ENCODE peak calls at places on chromosomes 16 and 17, in ten cellular contexts. One of them, this sample, is unnamed.

GRCh38 chr16:85176541-85177447 is 64.5 kb upstream of the CIBAR2 start:
- DNase-seq in HepG2: no peak
- DNase-seq in HCT116: no peak
- DNase-seq in GM12891: no peak
- DNase-seq in suprapubic skin: no peak
- DNase-seq in ovary: no peak
- DNase-seq in vagina: no peak
- DNase-seq in lower leg skin: no peak
- DNase-seq in transverse colon: no peak
- DNase-seq in GM12878: no peak
- DNase-seq in this sample: no peak

GRCh38 chr16:55389426-55390073 is 65.5 kb downstream of the IRX6 start:
- DNase-seq in HepG2: no peak
- DNase-seq in HCT116: no peak
- DNase-seq in GM12891: no peak
- DNase-seq in suprapubic skin: no peak
- DNase-seq in ovary: no peak
- DNase-seq in vagina: no peak
- DNase-seq in lower leg skin: no peak
- DNase-seq in transverse colon: no peak
- DNase-seq in GM12878: no peak
- DNase-seq in this sample: no peak

GRCh38 chr16:61243954-61244353 is 792.3 kb downstream of the CDH8 start:
- DNase-seq in HepG2: no peak
- DNase-seq in HCT116: no peak
- DNase-seq in GM12891: no peak
- DNase-seq in suprapubic skin: no peak
- DNase-seq in ovary: no peak
- DNase-seq in vagina: no peak
- DNase-seq in lower leg skin: no peak
- DNase-seq in transverse colon: no peak
- DNase-seq in GM12878: no peak
- DNase-seq in this sample: no peak

GRCh38 chr16:87002717-87003413 is 314.3 kb downstream of the C16orf95 start:
- DNase-seq in HepG2: no peak
- DNase-seq in HCT116: no peak
- DNase-seq in GM12891: no peak
- DNase-seq in suprapubic skin: no peak
- DNase-seq in ovary: no peak
- DNase-seq in vagina: no peak
- DNase-seq in lower leg skin: no peak
- DNase-seq in transverse colon: no peak
- DNase-seq in GM12878: no peak
- DNase-seq in this sample: no peak

GRCh38 chr17:14953405-14953804 is 311.7 kb downstream of the PMP22 start:
- DNase-seq in HepG2: no peak
- DNase-seq in HCT116: no peak
- DNase-seq in GM12891: no peak
- DNase-seq in suprapubic skin: no peak
- DNase-seq in ovary: no peak
- DNase-seq in vagina: peak; percentile 6
- DNase-seq in lower leg skin: no peak
- DNase-seq in transverse colon: no peak
- DNase-seq in GM12878: no peak
- DNase-seq in this sample: no peak

GRCh38 chr16:58269526-58269925 is 25.3 kb downstream of the PRSS54 start:
- DNase-seq in HepG2: no peak
- DNase-seq in HCT116: no peak
- DNase-seq in GM12891: no peak
- DNase-seq in suprapubic skin: no peak
- DNase-seq in ovary: no peak
- DNase-seq in vagina: no peak
- DNase-seq in lower leg skin: no peak
- DNase-seq in transverse colon: no peak
- DNase-seq in GM12878: no peak
- DNase-seq in this sample: no peak

GRCh38 chr17:76166168-76166567 is 25.1 kb upstream of the FOXJ1 start:
- DNase-seq in HepG2: no peak
- DNase-seq in HCT116: no peak
- DNase-seq in GM12891: no peak
- DNase-seq in suprapubic skin: no peak
- DNase-seq in ovary: no peak
- DNase-seq in vagina: no peak
- DNase-seq in lower leg skin: no peak
- DNase-seq in transverse colon: no peak
- DNase-seq in GM12878: no peak
- DNase-seq in this sample: no peak

GRCh38 chr16:12661656-12662172 is 142.0 kb downstream of the CPPED1 start:
- DNase-seq in HepG2: peak; percentile 76
- DNase-seq in HCT116: peak; percentile 6
- DNase-seq in GM12891: no peak
- DNase-seq in suprapubic skin: no peak
- DNase-seq in ovary: no peak
- DNase-seq in vagina: no peak
- DNase-seq in lower leg skin: no peak
- DNase-seq in transverse colon: no peak
- DNase-seq in GM12878: no peak
- DNase-seq in this sample: peak; percentile 51

GRCh38 chr17:38898812-38899348 is 26.5 kb upstream of the LASP1NB start:
- DNase-seq in HepG2: no peak
- DNase-seq in HCT116: no peak
- DNase-seq in GM12891: peak; percentile 96
- DNase-seq in suprapubic skin: no peak
- DNase-seq in ovary: no peak
- DNase-seq in vagina: no peak
- DNase-seq in lower leg skin: no peak
- DNase-seq in transverse colon: peak; percentile 72
- DNase-seq in GM12878: peak; percentile 64
- DNase-seq in this sample: no peak

GRCh38 chr16:28572659-28573510 is 19.2 kb downstream of the SGF29 start:
- DNase-seq in HepG2: no peak
- DNase-seq in HCT116: no peak
- DNase-seq in GM12891: no peak
- DNase-seq in suprapubic skin: no peak
- DNase-seq in ovary: peak; percentile 54
- DNase-seq in vagina: no peak
- DNase-seq in lower leg skin: no peak
- DNase-seq in transverse colon: no peak
- DNase-seq in GM12878: no peak
- DNase-seq in this sample: no peak

GRCh38 chr17:47797797-47798196 is 23.8 kb downstream of the OSBPL7 start:
- DNase-seq in HepG2: no peak
- DNase-seq in HCT116: no peak
- DNase-seq in GM12891: no peak
- DNase-seq in suprapubic skin: no peak
- DNase-seq in ovary: no peak
- DNase-seq in vagina: no peak
- DNase-seq in lower leg skin: no peak
- DNase-seq in transverse colon: no peak
- DNase-seq in GM12878: no peak
- DNase-seq in this sample: no peak

GRCh38 chr16:19001788-19002187 is 18.1 kb downstream of the TMC7 start:
- DNase-seq in HepG2: no peak
- DNase-seq in HCT116: no peak
- DNase-seq in GM12891: no peak
- DNase-seq in suprapubic skin: no peak
- DNase-seq in ovary: no peak
- DNase-seq in vagina: no peak
- DNase-seq in lower leg skin: no peak
- DNase-seq in transverse colon: no peak
- DNase-seq in GM12878: no peak
- DNase-seq in this sample: no peak

GRCh38 chr17:78105101-78105500 is 23.5 kb downstream of the TMC6 start:
- DNase-seq in HepG2: no peak
- DNase-seq in HCT116: no peak
- DNase-seq in GM12891: no peak
- DNase-seq in suprapubic skin: peak; percentile 15
- DNase-seq in ovary: no peak
- DNase-seq in vagina: no peak
- DNase-seq in lower leg skin: no peak
- DNase-seq in transverse colon: peak; percentile 3
- DNase-seq in GM12878: no peak
- DNase-seq in this sample: no peak
- TF ChIP-seq POLR2A in HepG2: no peak
- TF ChIP-seq POLR2A in HCT116: no peak
- TF ChIP-seq POLR2A in GM12891: no peak
- TF ChIP-seq POLR2A in suprapubic skin: no peak
- TF ChIP-seq POLR2A in ovary: no peak
- TF ChIP-seq POLR2A in vagina: no peak
- TF ChIP-seq POLR2A in lower leg skin: no peak
- TF ChIP-seq POLR2A in transverse colon: no peak
- TF ChIP-seq POLR2A in GM12878: no peak
- TF ChIP-seq POLR2A in this sample: no peak

GRCh38 chr16:89093602-89094251 is at the start of gene ACSF3:
- DNase-seq in HepG2: no peak
- DNase-seq in HCT116: no peak
- DNase-seq in GM12891: peak; percentile 92
- DNase-seq in suprapubic skin: no peak
- DNase-seq in ovary: peak; percentile 48
- DNase-seq in vagina: no peak
- DNase-seq in lower leg skin: no peak
- DNase-seq in transverse colon: peak; percentile 65
- DNase-seq in GM12878: no peak
- DNase-seq in this sample: peak; percentile 83
- TF ChIP-seq POLR2A in HepG2: peak; percentile 45
- TF ChIP-seq POLR2A in HCT116: peak; percentile 64
- TF ChIP-seq POLR2A in GM12891: no peak
- TF ChIP-seq POLR2A in suprapubic skin: no peak
- TF ChIP-seq POLR2A in ovary: no peak
- TF ChIP-seq POLR2A in vagina: no peak
- TF ChIP-seq POLR2A in lower leg skin: no peak
- TF ChIP-seq POLR2A in transverse colon: no peak
- TF ChIP-seq POLR2A in GM12878: peak; percentile 77
- TF ChIP-seq POLR2A in this sample: peak; percentile 47

DNA sequence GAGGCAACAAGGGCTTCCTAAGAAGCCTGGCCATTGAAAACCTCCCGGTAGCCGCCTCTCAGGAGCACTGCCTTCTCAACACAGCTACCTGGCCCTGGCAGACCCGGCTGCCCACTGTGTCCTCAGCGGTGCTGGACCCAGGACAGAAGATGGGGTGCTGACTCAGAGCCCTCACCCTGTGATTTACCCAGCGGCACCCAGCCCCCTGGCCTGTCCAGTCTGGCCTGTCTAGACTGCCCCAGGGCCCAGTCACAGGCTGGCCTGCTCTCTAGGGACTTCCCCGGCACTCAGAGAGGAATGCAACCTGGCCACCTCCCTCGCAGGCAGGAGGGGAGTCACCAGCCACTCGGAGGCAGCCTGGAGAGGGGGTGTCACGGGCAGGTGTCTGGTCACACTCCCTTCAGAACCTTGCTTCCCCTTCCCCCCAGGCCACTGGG is 20.1 kb downstream of the PIEZO1 start:
- DNase-seq in HepG2: no peak
- DNase-seq in HCT116: no peak
- DNase-seq in GM12891: no peak
- DNase-seq in suprapubic skin: no peak
- DNase-seq in ovary: no peak
- DNase-seq in vagina: no peak
- DNase-seq in lower leg skin: no peak
- DNase-seq in transverse colon: no peak
- DNase-seq in GM12878: no peak
- DNase-seq in this sample: no peak
- TF ChIP-seq POLR2A in HepG2: no peak
- TF ChIP-seq POLR2A in HCT116: no peak
- TF ChIP-seq POLR2A in GM12891: no peak
- TF ChIP-seq POLR2A in suprapubic skin: no peak
- TF ChIP-seq POLR2A in ovary: no peak
- TF ChIP-seq POLR2A in vagina: no peak
- TF ChIP-seq POLR2A in lower leg skin: no peak
- TF ChIP-seq POLR2A in transverse colon: no peak
- TF ChIP-seq POLR2A in GM12878: peak; percentile 31
- TF ChIP-seq POLR2A in this sample: no peak

GRCh38 chr17:28097254-28097653 is 54.8 kb downstream of the NLK start:
- DNase-seq in HepG2: no peak
- DNase-seq in HCT116: no peak
- DNase-seq in GM12891: no peak
- DNase-seq in suprapubic skin: no peak
- DNase-seq in ovary: no peak
- DNase-seq in vagina: no peak
- DNase-seq in lower leg skin: no peak
- DNase-seq in transverse colon: no peak
- DNase-seq in GM12878: no peak
- DNase-seq in this sample: no peak
- TF ChIP-seq POLR2A in HepG2: no peak
- TF ChIP-seq POLR2A in HCT116: no peak
- TF ChIP-seq POLR2A in GM12891: no peak
- TF ChIP-seq POLR2A in suprapubic skin: no peak
- TF ChIP-seq POLR2A in ovary: no peak
- TF ChIP-seq POLR2A in vagina: no peak
- TF ChIP-seq POLR2A in lower leg skin: no peak
- TF ChIP-seq POLR2A in transverse colon: no peak
- TF ChIP-seq POLR2A in GM12878: no peak
- TF ChIP-seq POLR2A in this sample: no peak

This sample was measured in erythroblast.